ENCODE peak calls at places on chromosome 14, in nine cellular contexts. One of them, this sample, is unnamed.

GRCh38 chr14:99174920-99175319 is 97.1 kb downstream of the BCL11B start:
- DNase-seq in sigmoid colon: peak; percentile 46
- DNase-seq in suprapubic skin: peak; percentile 59
- DNase-seq in breast epithelium: no peak
- DNase-seq in GM12878: no peak
- DNase-seq in upper lobe of left lung: peak; percentile 79
- DNase-seq in spleen: no peak
- DNase-seq in HepG2: no peak
- DNase-seq in stomach: peak; percentile 20
- DNase-seq in this sample: peak; percentile 58

GRCh38 chr14:99747167-99747566 is 46.0 kb upstream of the EML1 start:
- DNase-seq in sigmoid colon: no peak
- DNase-seq in HepG2: no peak
- DNase-seq in upper lobe of left lung: no peak
- DNase-seq in GM12878: no peak
- DNase-seq in stomach: no peak
- DNase-seq in suprapubic skin: no peak
- DNase-seq in spleen: peak; percentile 58
- DNase-seq in breast epithelium: no peak
- DNase-seq in this sample: no peak

GRCh38 chr14:86050072-86050683 is 520.2 kb downstream of the FLRT2 start:
- DNase-seq in stomach: no peak
- DNase-seq in GM12878: no peak
- DNase-seq in spleen: no peak
- DNase-seq in sigmoid colon: no peak
- DNase-seq in upper lobe of left lung: no peak
- DNase-seq in HepG2: no peak
- DNase-seq in breast epithelium: no peak
- DNase-seq in suprapubic skin: no peak
- DNase-seq in this sample: no peak

GRCh38 chr14:64364907-64365306 is 23.2 kb upstream of the MTHFD1 start:
- DNase-seq in breast epithelium: no peak
- DNase-seq in upper lobe of left lung: no peak
- DNase-seq in spleen: no peak
- DNase-seq in GM12878: no peak
- DNase-seq in suprapubic skin: no peak
- DNase-seq in HepG2: no peak
- DNase-seq in stomach: no peak
- DNase-seq in sigmoid colon: no peak
- DNase-seq in this sample: no peak

GRCh38 chr14:33660248-33660647 is 290.6 kb downstream of the EGLN3 start:
- DNase-seq in breast epithelium: no peak
- DNase-seq in GM12878: no peak
- DNase-seq in sigmoid colon: no peak
- DNase-seq in spleen: no peak
- DNase-seq in HepG2: no peak
- DNase-seq in upper lobe of left lung: no peak
- DNase-seq in suprapubic skin: no peak
- DNase-seq in stomach: no peak
- DNase-seq in this sample: no peak

GRCh38 chr14:42224053-42224888 is 617.6 kb downstream of the LRFN5 start:
- DNase-seq in upper lobe of left lung: no peak
- DNase-seq in stomach: peak; percentile 52
- DNase-seq in spleen: no peak
- DNase-seq in GM12878: peak; percentile 5
- DNase-seq in HepG2: peak; percentile 60
- DNase-seq in sigmoid colon: no peak
- DNase-seq in breast epithelium: no peak
- DNase-seq in suprapubic skin: peak; percentile 73
- DNase-seq in this sample: no peak

GRCh38 chr14:34926552-34926951 is 51.4 kb upstream of the BAZ1A start:
- DNase-seq in suprapubic skin: no peak
- DNase-seq in stomach: no peak
- DNase-seq in HepG2: no peak
- DNase-seq in sigmoid colon: no peak
- DNase-seq in GM12878: no peak
- DNase-seq in upper lobe of left lung: no peak
- DNase-seq in breast epithelium: no peak
- DNase-seq in spleen: no peak
- DNase-seq in this sample: no peak

GRCh38 chr14:22508150-22508457 is 80.9 kb downstream of the DAD1 start:
- DNase-seq in stomach: no peak
- DNase-seq in GM12878: no peak
- DNase-seq in upper lobe of left lung: no peak
- DNase-seq in HepG2: no peak
- DNase-seq in spleen: no peak
- DNase-seq in suprapubic skin: no peak
- DNase-seq in breast epithelium: no peak
- DNase-seq in sigmoid colon: no peak
- DNase-seq in this sample: no peak

GRCh38 chr14:104802120-104802912 is 1.4 kb downstream of the ZBTB42 start:
- DNase-seq in spleen: no peak
- DNase-seq in stomach: no peak
- DNase-seq in HepG2: no peak
- DNase-seq in upper lobe of left lung: peak; percentile 75
- DNase-seq in GM12878: no peak
- DNase-seq in sigmoid colon: no peak
- DNase-seq in breast epithelium: no peak
- DNase-seq in suprapubic skin: no peak
- DNase-seq in this sample: no peak

GRCh38 chr14:104799239-104799599 is 1.7 kb upstream of the ZBTB42 start:
- DNase-seq in breast epithelium: no peak
- DNase-seq in sigmoid colon: no peak
- DNase-seq in stomach: no peak
- DNase-seq in spleen: no peak
- DNase-seq in HepG2: no peak
- DNase-seq in upper lobe of left lung: no peak
- DNase-seq in GM12878: no peak
- DNase-seq in suprapubic skin: no peak
- DNase-seq in this sample: no peak

GRCh38 chr14:104801284-104802119 is 601 bp downstream of the ZBTB42 start:
- DNase-seq in upper lobe of left lung: peak; percentile 72
- DNase-seq in GM12878: no peak
- DNase-seq in spleen: no peak
- DNase-seq in suprapubic skin: no peak
- DNase-seq in breast epithelium: no peak
- DNase-seq in stomach: peak; percentile 60
- DNase-seq in HepG2: no peak
- DNase-seq in sigmoid colon: no peak
- DNase-seq in this sample: no peak

GRCh38 chr14:104799657-104800599 is 973 bp upstream of the ZBTB42 start:
- DNase-seq in spleen: peak; percentile 96
- DNase-seq in GM12878: no peak
- DNase-seq in suprapubic skin: peak; percentile 93
- DNase-seq in sigmoid colon: peak; percentile 94
- DNase-seq in upper lobe of left lung: peak; percentile 98
- DNase-seq in stomach: peak; percentile 90
- DNase-seq in breast epithelium: peak; percentile 72
- DNase-seq in HepG2: peak; percentile 76
- DNase-seq in this sample: no peak

DNA sequence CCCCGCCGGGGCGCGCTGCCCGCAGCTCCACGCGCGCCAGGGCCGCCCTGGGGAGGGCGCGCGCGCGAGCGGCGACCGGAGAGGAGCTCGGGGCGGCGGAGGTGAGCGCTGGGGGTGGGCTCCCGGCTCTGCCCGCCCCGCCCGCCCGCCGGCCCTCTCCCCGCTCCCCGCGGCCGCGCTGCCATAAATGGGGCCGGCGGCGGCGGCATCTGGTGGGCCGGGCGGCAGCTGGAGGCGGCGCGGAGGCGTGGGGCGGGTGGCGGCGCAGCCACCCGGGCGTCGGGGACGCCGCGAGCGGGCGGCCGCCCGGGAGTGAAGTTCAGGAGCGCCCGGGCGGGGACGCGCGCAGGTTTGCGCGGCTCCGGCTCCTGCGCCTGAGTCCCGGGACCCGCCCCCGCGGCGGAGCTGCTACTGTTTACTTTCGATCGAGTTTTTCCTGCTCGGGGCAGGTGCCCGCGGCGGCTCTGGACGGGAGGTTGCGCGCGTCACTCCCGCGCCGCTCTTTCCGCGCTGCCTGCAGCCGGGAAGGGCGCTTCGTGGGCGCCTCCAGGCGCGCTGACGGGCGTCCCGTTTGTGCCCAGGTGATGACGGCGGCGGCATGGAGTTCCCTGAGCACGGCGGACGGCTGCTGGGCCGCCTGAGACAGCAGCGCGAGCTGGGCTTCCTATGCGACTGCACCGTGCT is at the start of gene ZBTB42:
- DNase-seq in breast epithelium: peak; percentile 76
- DNase-seq in sigmoid colon: peak; percentile 85
- DNase-seq in suprapubic skin: no peak
- DNase-seq in HepG2: peak; percentile 54
- DNase-seq in upper lobe of left lung: peak; percentile 96
- DNase-seq in stomach: peak; percentile 95
- DNase-seq in spleen: peak; percentile 93
- DNase-seq in GM12878: no peak
- DNase-seq in this sample: no peak
- TF ChIP-seq POLR2A in breast epithelium: no peak
- TF ChIP-seq POLR2A in sigmoid colon: no peak
- TF ChIP-seq POLR2A in suprapubic skin: no peak
- TF ChIP-seq POLR2A in HepG2: no peak
- TF ChIP-seq POLR2A in upper lobe of left lung: no peak
- TF ChIP-seq POLR2A in stomach: no peak
- TF ChIP-seq POLR2A in spleen: no peak
- TF ChIP-seq POLR2A in GM12878: no peak
- TF ChIP-seq POLR2A in this sample: no peak

GRCh38 chr14:73753887-73754880 is 40.0 kb upstream of the PNMA1 start:
- DNase-seq in GM12878: peak; percentile 61
- DNase-seq in breast epithelium: no peak
- DNase-seq in spleen: peak; percentile 89
- DNase-seq in suprapubic skin: no peak
- DNase-seq in sigmoid colon: peak; percentile 83
- DNase-seq in stomach: no peak
- DNase-seq in upper lobe of left lung: no peak
- DNase-seq in HepG2: no peak
- DNase-seq in this sample: no peak
- H3K4me3 ChIP-seq in GM12878: peak overlapping the region; percentile 83
- H3K4me3 ChIP-seq in breast epithelium: no peak overlapping the region
- H3K4me3 ChIP-seq in spleen: peak overlapping the region; percentile 33
- H3K4me3 ChIP-seq in suprapubic skin: peak overlapping the region; percentile 35
- H3K4me3 ChIP-seq in sigmoid colon: peak overlapping the region; percentile 35
- H3K4me3 ChIP-seq in stomach: peak overlapping the region; percentile 8
- H3K4me3 ChIP-seq in upper lobe of left lung: no peak overlapping the region
- H3K4me3 ChIP-seq in HepG2: peak overlapping the region; percentile 18
- H3K4me3 ChIP-seq in this sample: peak overlapping the region; percentile 36

GRCh38 chr14:31881531-31882310 is 195.4 kb upstream of the ARHGAP5 start:
- DNase-seq in GM12878: no peak
- DNase-seq in HepG2: no peak
- DNase-seq in stomach: no peak
- DNase-seq in suprapubic skin: no peak
- DNase-seq in spleen: no peak
- DNase-seq in sigmoid colon: no peak
- DNase-seq in breast epithelium: no peak
- DNase-seq in upper lobe of left lung: no peak
- DNase-seq in this sample: no peak
- TF ChIP-seq POLR2AphosphoS5 in GM12878: no peak
- TF ChIP-seq POLR2AphosphoS5 in HepG2: no peak
- TF ChIP-seq POLR2AphosphoS5 in stomach: no peak
- TF ChIP-seq POLR2AphosphoS5 in suprapubic skin: no peak
- TF ChIP-seq POLR2AphosphoS5 in spleen: no peak
- TF ChIP-seq POLR2AphosphoS5 in sigmoid colon: no peak
- TF ChIP-seq POLR2AphosphoS5 in breast epithelium: no peak
- TF ChIP-seq POLR2AphosphoS5 in upper lobe of left lung: no peak
- TF ChIP-seq POLR2AphosphoS5 in this sample: no peak

GRCh38 chr14:102319351-102320032 is at the start of gene ZNF839:
- DNase-seq in GM12878: no peak
- DNase-seq in breast epithelium: peak; percentile 90
- DNase-seq in spleen: peak; percentile 98
- DNase-seq in stomach: peak; percentile 93
- DNase-seq in upper lobe of left lung: peak; percentile 99
- DNase-seq in sigmoid colon: peak; percentile 97
- DNase-seq in suprapubic skin: peak; percentile 96
- DNase-seq in HepG2: peak; percentile 69
- DNase-seq in this sample: peak; percentile 93
- TF ChIP-seq POLR2A in GM12878: peak; percentile 67
- TF ChIP-seq POLR2A in breast epithelium: peak; percentile 13
- TF ChIP-seq POLR2A in spleen: no peak
- TF ChIP-seq POLR2A in stomach: no peak
- TF ChIP-seq POLR2A in upper lobe of left lung: no peak
- TF ChIP-seq POLR2A in sigmoid colon: no peak
- TF ChIP-seq POLR2A in suprapubic skin: no peak
- TF ChIP-seq POLR2A in HepG2: peak; percentile 39
- TF ChIP-seq POLR2A in this sample: no peak

DNA sequence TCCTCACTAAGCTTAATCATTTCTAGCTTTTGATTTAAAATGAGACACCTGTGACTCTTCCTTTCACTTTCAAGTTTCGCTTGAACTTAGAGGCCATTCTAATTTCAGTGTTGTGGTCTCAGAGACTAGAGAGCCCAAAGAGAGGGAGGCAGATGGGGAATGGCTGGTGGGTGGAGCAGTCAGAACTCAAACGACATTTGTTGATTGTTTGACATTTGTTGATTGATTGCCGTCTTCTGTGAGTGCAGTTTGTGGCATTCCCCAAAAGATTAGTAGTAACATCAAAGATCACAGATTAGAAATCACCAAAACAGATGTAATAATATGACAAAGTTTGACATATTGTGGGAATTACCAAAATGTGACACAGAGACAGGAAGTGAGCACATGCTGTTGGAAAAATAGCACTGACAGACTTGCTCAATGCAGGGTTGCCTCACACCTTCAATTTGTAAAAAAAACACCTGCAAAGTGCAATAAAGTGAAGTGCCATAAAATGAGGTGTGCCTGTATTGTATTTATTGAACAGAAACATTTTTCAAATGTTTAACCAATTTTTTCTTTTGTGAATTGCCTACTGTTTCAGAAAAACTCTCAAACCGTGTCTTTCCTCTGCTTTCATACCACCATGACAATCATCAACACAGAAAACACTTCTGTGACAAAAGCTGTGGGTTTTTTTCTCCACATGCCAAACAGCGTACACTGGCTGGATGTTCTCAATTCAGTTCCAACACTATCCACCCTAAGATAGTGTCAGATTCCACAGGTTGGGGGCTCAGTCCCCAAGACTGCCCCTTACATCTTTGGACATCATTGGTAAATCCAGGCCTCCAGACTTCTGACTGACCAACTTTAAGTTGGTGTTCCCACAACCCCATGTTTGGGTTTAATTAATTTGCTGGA is 376.3 kb upstream of the RGS6 start:
- DNase-seq in sigmoid colon: no peak
- DNase-seq in spleen: no peak
- DNase-seq in suprapubic skin: no peak
- DNase-seq in GM12878: peak; percentile 98
- DNase-seq in upper lobe of left lung: no peak
- DNase-seq in breast epithelium: no peak
- DNase-seq in stomach: no peak
- DNase-seq in HepG2: peak; percentile 4
- DNase-seq in this sample: no peak
- H3K4me3 ChIP-seq in sigmoid colon: no peak overlapping the region
- H3K4me3 ChIP-seq in spleen: no peak overlapping the region
- H3K4me3 ChIP-seq in suprapubic skin: no peak overlapping the region
- H3K4me3 ChIP-seq in GM12878: no peak overlapping the region
- H3K4me3 ChIP-seq in upper lobe of left lung: no peak overlapping the region
- H3K4me3 ChIP-seq in breast epithelium: no peak overlapping the region
- H3K4me3 ChIP-seq in stomach: no peak overlapping the region
- H3K4me3 ChIP-seq in HepG2: no peak overlapping the region
- H3K4me3 ChIP-seq in this sample: no peak overlapping the region

This sample was measured in vagina.